ENCODE peak calls at places on chromosomes 13 and 19, in nine cellular contexts. B, T, V, R, N, Z, P, Q and D are unnamed samples.

GRCh38 chr13:30713133-30713532 is 22.2 kb upstream of the ALOX5AP start:
- DNase-seq in V (peak), P (peak), N (peak), Q (no peak), Z (no peak), R (peak), T (no peak), B (no peak), D (no peak)

GRCh38 chr13:112444416-112445399 is 68.6 kb downstream of the SPACA7 start:
- DNase-seq in T (no peak), R (peak), P (no peak), N (no peak), V (no peak), B (no peak), Z (no peak), Q (no peak), D (peak)

GRCh38 chr19:34996978-34997640 is 3.0 kb upstream of the GRAMD1A start:
- DNase-seq in B (no peak), Z (no peak), V (no peak), T (no peak), P (no peak), R (no peak), Q (no peak), N (no peak), D (no peak)

GRCh38 chr19:45593520-45593919 is 8.5 kb downstream of the GPR4 start:
- DNase-seq in B (no peak), V (no peak), T (no peak), Q (no peak), N (no peak), Z (no peak), P (no peak), R (no peak), D (no peak)

GRCh38 chr13:43285891-43286602 is 262.7 kb downstream of the DNAJC15 start:
- DNase-seq in Z (no peak), T (no peak), R (no peak), Q (no peak), N (no peak), B (peak), V (no peak), P (no peak), D (no peak)

GRCh38 chr13:75876371-75877050 is 240.4 kb downstream of the LMO7 start:
- DNase-seq in N (no peak), Z (peak), B (peak), R (peak), Q (peak), V (peak), P (peak), T (peak), D (no peak)

GRCh38 chr19:3458595-3459284 is 21.6 kb downstream of the SMIM24 start:
- DNase-seq in T (no peak), Q (no peak), V (no peak), N (peak), B (no peak), Z (no peak), P (no peak), R (no peak), D (no peak)

GRCh38 chr19:611506-611869 is 21.8 kb downstream of the HCN2 start:
- DNase-seq in T (no peak), B (no peak), Z (no peak), P (peak), N (no peak), Q (peak), R (no peak), V (no peak), D (no peak)

GRCh38 chr19:33248104-33248503 is 22.5 kb upstream of the SLC7A10 start:
- DNase-seq in V (no peak), T (no peak), N (no peak), B (no peak), P (no peak), R (no peak), Z (no peak), Q (no peak), D (no peak)

GRCh38 chr19:29741226-29741625 is 26.2 kb upstream of the C19orf12 start:
- DNase-seq in T (no peak), N (no peak), P (no peak), Z (no peak), V (no peak), Q (no peak), B (no peak), R (no peak), D (no peak)

GRCh38 chr13:50452761-50453160 is 390.7 kb downstream of the DLEU7 start:
- DNase-seq in V (no peak), Z (no peak), B (no peak), Q (no peak), R (no peak), P (no peak), N (no peak), T (no peak), D (no peak)

GRCh38 chr19:55091126-55091910 is 15.6 kb downstream of the EPS8L1 start:
- DNase-seq in V (peak), Q (no peak), R (no peak), T (no peak), P (no peak), N (no peak), B (no peak), Z (no peak), D (no peak)